ENCODE peak calls at places on chromosomes 7 and 10, in seven cellular contexts. V, S, K, R, E, Y and C are unnamed samples.

GRCh38 chr10:36172054-36172531 is 530.0 kb upstream of the FZD8 start:
- DNase-seq in V (no peak), S (no peak), K (no peak), R (no peak), E (no peak), Y (no peak), C (no peak)

GRCh38 chr10:30437039-30437781 is 3.2 kb downstream of the MAP3K8 start:
- DNase-seq in V (peak; percentile 45), S (no peak), K (no peak), R (no peak), E (no peak), Y (no peak), C (no peak)

GRCh38 chr10:70936111-70936510 is 47.7 kb upstream of the PCBD1 start:
- DNase-seq in V (no peak), S (no peak), K (no peak), R (no peak), E (no peak), Y (no peak), C (no peak)

GRCh38 chr7:39838326-39838725 is 111.7 kb upstream of the CDK13 start:
- DNase-seq in V (no peak), S (no peak), K (no peak), R (no peak), E (peak; percentile 5), Y (peak; percentile 34), C (no peak)

GRCh38 chr10:72885953-72886352 is 7.6 kb upstream of the OIT3 start:
- DNase-seq in V (no peak), S (no peak), K (no peak), R (no peak), E (no peak), Y (no peak), C (no peak)

GRCh38 chr10:10891437-10891836 is 126.2 kb upstream of the CELF2 start:
- DNase-seq in V (no peak), S (no peak), K (no peak), R (no peak), E (no peak), Y (no peak), C (no peak)

GRCh38 chr10:70053896-70054641 is 1.4 kb downstream of the MACROH2A2 start:
- DNase-seq in V (no peak), S (no peak), K (no peak), R (peak; percentile 16), E (no peak), Y (peak; percentile 55), C (no peak)

GRCh38 chr7:141436676-141437075 is 114.5 kb upstream of the AGK start:
- DNase-seq in V (no peak), S (no peak), K (no peak), R (no peak), E (no peak), Y (peak; percentile 79), C (no peak)

GRCh38 chr7:28988818-28989595 is 30.9 kb upstream of the TRIL start:
- DNase-seq in V (no peak), S (peak; percentile 43), K (no peak), R (no peak), E (no peak), Y (no peak), C (no peak)

GRCh38 chr7:94042381-94042780 is 38.2 kb upstream of the BET1 start:
- DNase-seq in V (no peak), S (no peak), K (no peak), R (no peak), E (no peak), Y (no peak), C (no peak)

GRCh38 chr10:98173258-98173657 is 38.8 kb downstream of the R3HCC1L start:
- DNase-seq in V (no peak), S (no peak), K (no peak), R (no peak), E (no peak), Y (no peak), C (no peak)

GRCh38 chr10:48520594-48520993 is 84.3 kb downstream of the ARHGAP22 start:
- DNase-seq in V (no peak), S (no peak), K (no peak), R (no peak), E (no peak), Y (no peak), C (no peak)